ENCODE peak calls at places on chromosomes 11 and 22, in six cellular contexts. B is HCT116; D is activated CD4-positive, alpha-beta T cell treated with anti-CD3 and anti-CD28 coated beads, Interleukin-2, amount 10 ng/mL, durations not matched to agents 7 days and 5 days; W is LoVo; Q is fibroblast of villous mesenchyme; V is memory B cell. I is an unnamed sample.

GRCh38 chr11:88158081-88158480 is 17.2 kb downstream of the RAB38 start:
- DNase-seq in B (no peak), V (no peak), W (no peak), D (no peak), Q (no peak), I (no peak)

GRCh38 chr22:19689408-19689807 is 24.9 kb upstream of the SEPTIN5 start:
- DNase-seq in D (no peak), W (no peak), B (no peak), Q (no peak), V (no peak), I (no peak)

GRCh38 chr11:74577624-74578396 is 14.6 kb upstream of the POLD3 start:
- DNase-seq in W (no peak), Q (no peak), B (no peak), D (no peak), V (no peak), I (no peak)

GRCh38 chr11:70073881-70074371 is 4.2 kb upstream of the ANO1 start:
- DNase-seq in D (no peak), Q (no peak), V (no peak), W (no peak), B (no peak), I (peak)

GRCh38 chr22:31344369-31345330 is 1.5 kb downstream of the PATZ1 start:
- DNase-seq in Q (peak), W (no peak), B (no peak), D (peak), V (peak), I (no peak)

GRCh38 chr11:126487711-126488110 is 132.2 kb downstream of the ST3GAL4 start:
- DNase-seq in W (no peak), B (no peak), Q (no peak), D (no peak), V (no peak), I (no peak)

GRCh38 chr22:30612789-30613188 is 5.8 kb downstream of the TCN2 start:
- DNase-seq in D (no peak), B (no peak), V (no peak), Q (no peak), W (no peak), I (no peak)

GRCh38 chr11:8092587-8093424 is 11.8 kb downstream of the TUB start:
- DNase-seq in Q (peak), V (no peak), D (peak), W (peak), B (peak), I (no peak)

GRCh38 chr11:77211040-77211451 is 83.0 kb downstream of the MYO7A start:
- DNase-seq in W (no peak), B (no peak), Q (no peak), V (no peak), D (no peak), I (no peak)

GRCh38 chr11:97622795-97623194 is 1233.0 kb downstream of the JRKL start:
- DNase-seq in Q (no peak), B (no peak), D (no peak), W (no peak), V (no peak), I (no peak)

GRCh38 chr11:79440451-79441158 is at the start of gene TENM4:
- DNase-seq in Q (peak), D (no peak), B (no peak), W (no peak), V (peak), I (no peak)

GRCh38 chr11:36300651-36301050 is 4.6 kb downstream of the PRR5L start:
- DNase-seq in B (no peak), Q (peak), V (no peak), W (no peak), D (no peak), I (no peak)

GRCh38 chr11:36333897-36334296 is 37.8 kb downstream of the PRR5L start:
- DNase-seq in D (no peak), W (no peak), V (no peak), B (peak), Q (peak), I (no peak)

GRCh38 chr11:11420512-11420911 is 67.5 kb upstream of the CSNK2A3 start:
- DNase-seq in W (no peak), B (no peak), D (no peak), Q (no peak), V (no peak), I (no peak)

GRCh38 chr22:36287881-36288515 is 35.1 kb downstream of the APOL1 start:
- DNase-seq in W (no peak), B (no peak), Q (peak), D (no peak), V (no peak), I (peak)

GRCh38 chr11:17504330-17505107 is 27.9 kb upstream of the ABCC8 start:
- DNase-seq in D (peak), B (peak), W (peak), Q (peak), V (peak), I (peak)

GRCh38 chr11:86477495-86478155 is 102.9 kb downstream of the CCDC81 start:
- DNase-seq in B (no peak), Q (peak), V (no peak), W (no peak), D (no peak), I (no peak)

GRCh38 chr11:117944554-117944953 is 15.4 kb upstream of the TMPRSS13 start:
- DNase-seq in B (no peak), Q (no peak), W (no peak), V (no peak), D (no peak), I (no peak)

GRCh38 chr11:27018902-27019544 is 21.6 kb upstream of the BBOX1 start:
- DNase-seq in D (no peak), Q (peak), B (no peak), W (no peak), V (no peak), I (no peak)

GRCh38 chr11:73467505-73467904 is 91.3 kb downstream of the RELT start:
- DNase-seq in W (no peak), Q (no peak), B (no peak), D (no peak), V (no peak), I (no peak)

GRCh38 chr11:134521452-134522289 is 109.6 kb upstream of the B3GAT1 start:
- DNase-seq in W (no peak), D (no peak), Q (no peak), V (no peak), B (no peak), I (no peak)

GRCh38 chr11:105767945-105768344 is 158.1 kb downstream of the GRIA4 start:
- DNase-seq in B (no peak), V (no peak), W (no peak), D (no peak), Q (no peak), I (no peak)

GRCh38 chr22:30863161-30863833 is 105.3 kb downstream of the MORC2 start:
- DNase-seq in B (no peak), D (no peak), W (no peak), V (no peak), Q (no peak), I (no peak)

GRCh38 chr11:62024975-62025374 is 57.5 kb upstream of the FTH1 start:
- DNase-seq in V (no peak), B (no peak), W (no peak), D (no peak), Q (no peak), I (no peak)

GRCh38 chr22:23591203-23591791 is 11.2 kb upstream of the IGLL1 start:
- DNase-seq in B (peak), D (peak), Q (peak), V (peak), W (peak), I (no peak)

GRCh38 chr11:132361011-132361550 is 990.7 kb downstream of the NTM start:
- DNase-seq in Q (no peak), D (no peak), W (no peak), B (no peak), V (no peak), I (no peak)

GRCh38 chr11:134014502-134014901 is 54.4 kb upstream of the JAM3 start:
- DNase-seq in B (no peak), V (no peak), Q (peak), W (no peak), D (no peak), I (no peak)

GRCh38 chr11:117950999-117951961 is 22.1 kb upstream of the TMPRSS13 start:
- DNase-seq in D (peak), B (no peak), Q (no peak), V (peak), W (no peak), I (no peak)

GRCh38 chr22:32378703-32379272 is 21.1 kb downstream of the RFPL3 start:
- DNase-seq in B (peak), D (peak), V (no peak), Q (peak), W (no peak), I (peak)

I was measured in PC-9.